ENCODE peak calls at places on chromosomes 7 and 10, in ten cellular contexts. L is body of pancreas; O is Right ventricle myocardium superior; H is EL; G is foreskin melanocyte; P is nucleus accumbens; B is NCI-H446; E is HT1080; X is ureter; Z is CD8-positive, alpha-beta T cell. F is an unnamed sample.

GRCh38 chr7:9264395-9264794 is 831.0 kb downstream of the NXPH1 start:
- DNase-seq in O (no peak), Z (no peak), X (no peak), B (no peak), L (no peak), P (no peak), G (no peak), E (no peak), H (no peak), F (no peak)

GRCh38 chr10:131477457-131478205 is 166.1 kb upstream of the TCERG1L start:
- DNase-seq in O (no peak), G (no peak), P (no peak), B (no peak), L (peak; percentile 22), E (no peak), Z (no peak), X (no peak), H (no peak), F (no peak)

GRCh38 chr7:102914585-102914984 is 1.8 kb downstream of the LRRC17 start:
- DNase-seq in L (peak; percentile 27), P (no peak), Z (no peak), H (no peak), G (no peak), O (peak; percentile 73), E (no peak), X (peak; percentile 49), B (peak; percentile 26), F (no peak)

GRCh38 chr7:4783762-4784351 is 8.4 kb downstream of the AP5Z1 start:
- DNase-seq in H (no peak), G (no peak), L (no peak), E (no peak), X (no peak), Z (no peak), B (no peak), P (no peak), O (no peak), F (no peak)

GRCh38 chr10:71548494-71548846 is 151.8 kb downstream of the CDH23 start:
- DNase-seq in G (no peak), X (no peak), P (no peak), E (peak; percentile 6), B (no peak), Z (no peak), O (no peak), H (no peak), L (no peak), F (no peak)

GRCh38 chr7:151684408-151685175 is 164.9 kb upstream of the RHEB start:
- DNase-seq in O (peak; percentile 7), X (no peak), L (no peak), B (no peak), H (peak; percentile 49), P (no peak), E (peak; percentile 25), G (no peak), Z (no peak), F (no peak)

GRCh38 chr10:53256623-53257022 is 484.0 kb upstream of the MBL2 start:
- DNase-seq in L (no peak), H (no peak), P (no peak), Z (no peak), B (no peak), X (no peak), O (no peak), E (peak; percentile 53), G (no peak), F (no peak)

GRCh38 chr10:115657161-115657850 is 564.1 kb downstream of the ATRNL1 start:
- DNase-seq in O (no peak), X (no peak), P (no peak), E (peak; percentile 21), G (peak; percentile 86), H (peak; percentile 8), B (no peak), Z (no peak), L (no peak), F (no peak)

GRCh38 chr10:94286898-94287297 is 75.8 kb downstream of the NOC3L start:
- DNase-seq in Z (no peak), B (no peak), O (no peak), L (no peak), G (no peak), E (no peak), X (no peak), H (peak; percentile 56), P (no peak), F (no peak)

GRCh38 chr10:44931621-44932337 is 20.6 kb downstream of the TMEM72 start:
- DNase-seq in X (peak; percentile 28), Z (peak; percentile 45), O (no peak), L (no peak), P (no peak), H (no peak), B (no peak), E (no peak), G (no peak), F (no peak)

GRCh38 chr10:23341004-23341403 is 3.6 kb downstream of the C10orf67 start:
- DNase-seq in X (no peak), P (no peak), Z (no peak), G (no peak), E (peak; percentile 29), L (no peak), B (no peak), O (no peak), H (peak; percentile 58), F (no peak)

GRCh38 chr7:24911213-24911603 is 68.8 kb downstream of the OSBPL3 start:
- DNase-seq in P (no peak), O (no peak), X (no peak), H (no peak), L (no peak), Z (no peak), B (no peak), E (no peak), G (no peak), F (no peak)

GRCh38 chr7:80385512-80385911 is 126.4 kb downstream of the GNAT3 start:
- DNase-seq in O (no peak), Z (no peak), H (no peak), E (no peak), G (no peak), B (no peak), L (no peak), P (no peak), X (no peak), F (no peak)

GRCh38 chr10:5494611-5495010 is 4.8 kb downstream of the CALML5 start:
- DNase-seq in E (no peak), B (no peak), O (no peak), Z (no peak), L (no peak), X (no peak), H (no peak), G (no peak), P (no peak), F (no peak)

GRCh38 chr7:8668627-8669500 is 235.5 kb downstream of the NXPH1 start:
- DNase-seq in O (no peak), P (no peak), B (no peak), E (no peak), L (no peak), Z (no peak), H (no peak), X (no peak), G (no peak), F (no peak)